ENCODE peak calls at places on chromosomes 4 and X, in seven cellular contexts. One of them, this sample, is unnamed.

GRCh38 chr4:56757270-56757746 is 64.2 kb downstream of the SPINK2 start:
- DNase-seq in trophoblast cell: no peak
- DNase-seq in IMR-90: peak; percentile 75
- DNase-seq in neuronal stem cell: no peak
- DNase-seq in mesendoderm: peak; percentile 68
- DNase-seq in H1: no peak
- DNase-seq in mesenchymal stem cell: peak; percentile 89
- DNase-seq in this sample: no peak

GRCh38 chrX:102976793-102977495 is 39.9 kb downstream of the RAB40AL start:
- DNase-seq in trophoblast cell: no peak
- DNase-seq in IMR-90: peak; percentile 35
- DNase-seq in neuronal stem cell: no peak
- DNase-seq in mesendoderm: no peak
- DNase-seq in H1: no peak
- DNase-seq in mesenchymal stem cell: no peak
- DNase-seq in this sample: no peak

GRCh38 chrX:150364347-150365050 is 1.4 kb downstream of the MAMLD1 start:
- DNase-seq in trophoblast cell: no peak
- DNase-seq in IMR-90: peak; percentile 6
- DNase-seq in neuronal stem cell: no peak
- DNase-seq in mesendoderm: peak; percentile 14
- DNase-seq in H1: no peak
- DNase-seq in mesenchymal stem cell: peak; percentile 38
- DNase-seq in this sample: peak; percentile 31

GRCh38 chrX:53494427-53494826 is 60.3 kb upstream of the HSD17B10 start:
- DNase-seq in trophoblast cell: no peak
- DNase-seq in IMR-90: peak; percentile 29
- DNase-seq in neuronal stem cell: no peak
- DNase-seq in mesendoderm: peak; percentile 22
- DNase-seq in H1: no peak
- DNase-seq in mesenchymal stem cell: peak; percentile 18
- DNase-seq in this sample: no peak

GRCh38 chrX:48558270-48558669 is 16.0 kb upstream of the RBM3 start:
- DNase-seq in trophoblast cell: peak; percentile 45
- DNase-seq in IMR-90: peak; percentile 87
- DNase-seq in neuronal stem cell: no peak
- DNase-seq in mesendoderm: no peak
- DNase-seq in H1: no peak
- DNase-seq in mesenchymal stem cell: peak; percentile 70
- DNase-seq in this sample: no peak

GRCh38 chr4:100430441-100430840 is 87.4 kb downstream of the EMCN start:
- DNase-seq in trophoblast cell: no peak
- DNase-seq in IMR-90: no peak
- DNase-seq in neuronal stem cell: no peak
- DNase-seq in mesendoderm: no peak
- DNase-seq in H1: no peak
- DNase-seq in mesenchymal stem cell: no peak
- DNase-seq in this sample: no peak

GRCh38 chr4:41006141-41006540 is 208.2 kb downstream of the APBB2 start:
- DNase-seq in trophoblast cell: no peak
- DNase-seq in IMR-90: peak; percentile 55
- DNase-seq in neuronal stem cell: no peak
- DNase-seq in mesendoderm: no peak
- DNase-seq in H1: no peak
- DNase-seq in mesenchymal stem cell: peak; percentile 35
- DNase-seq in this sample: no peak

GRCh38 chr4:158729716-158730559 is 6.7 kb upstream of the PPID start:
- DNase-seq in trophoblast cell: peak; percentile 56
- DNase-seq in IMR-90: peak; percentile 75
- DNase-seq in neuronal stem cell: peak; percentile 15
- DNase-seq in mesendoderm: peak; percentile 68
- DNase-seq in H1: no peak
- DNase-seq in mesenchymal stem cell: peak; percentile 75
- DNase-seq in this sample: peak; percentile 49

GRCh38 chr4:141081921-141082381 is 51.3 kb downstream of the RNF150 start:
- DNase-seq in trophoblast cell: no peak
- DNase-seq in IMR-90: no peak
- DNase-seq in neuronal stem cell: no peak
- DNase-seq in mesendoderm: no peak
- DNase-seq in H1: no peak
- DNase-seq in mesenchymal stem cell: no peak
- DNase-seq in this sample: no peak

GRCh38 chr4:141102367-141102766 is 30.9 kb downstream of the RNF150 start:
- DNase-seq in trophoblast cell: peak; percentile 5
- DNase-seq in IMR-90: peak; percentile 80
- DNase-seq in neuronal stem cell: no peak
- DNase-seq in mesendoderm: peak; percentile 31
- DNase-seq in H1: no peak
- DNase-seq in mesenchymal stem cell: peak; percentile 49
- DNase-seq in this sample: no peak

GRCh38 chrX:34849371-34849770 is 93.2 kb upstream of the FAM47B start:
- DNase-seq in trophoblast cell: no peak
- DNase-seq in IMR-90: peak; percentile 74
- DNase-seq in neuronal stem cell: no peak
- DNase-seq in mesendoderm: no peak
- DNase-seq in H1: no peak
- DNase-seq in mesenchymal stem cell: peak; percentile 15
- DNase-seq in this sample: no peak

GRCh38 chr4:91325495-91325894 is 978.3 kb upstream of the GRID2 start:
- DNase-seq in trophoblast cell: no peak
- DNase-seq in IMR-90: no peak
- DNase-seq in neuronal stem cell: no peak
- DNase-seq in mesendoderm: no peak
- DNase-seq in H1: no peak
- DNase-seq in mesenchymal stem cell: peak; percentile 45
- DNase-seq in this sample: no peak

GRCh38 chrX:48958635-48959094 is 1.3 kb upstream of the OTUD5 start:
- DNase-seq in trophoblast cell: peak; percentile 57
- DNase-seq in IMR-90: peak; percentile 66
- DNase-seq in neuronal stem cell: no peak
- DNase-seq in mesendoderm: no peak
- DNase-seq in H1: no peak
- DNase-seq in mesenchymal stem cell: peak; percentile 79
- DNase-seq in this sample: no peak

GRCh38 chrX:149825424-149825823 is 43.7 kb downstream of the MAGEA9 start:
- DNase-seq in trophoblast cell: no peak
- DNase-seq in IMR-90: no peak
- DNase-seq in neuronal stem cell: no peak
- DNase-seq in mesendoderm: peak; percentile 54
- DNase-seq in H1: no peak
- DNase-seq in mesenchymal stem cell: peak; percentile 4
- DNase-seq in this sample: peak; percentile 68

GRCh38 chr4:21835712-21836111 is 112.9 kb downstream of the KCNIP4 start:
- DNase-seq in trophoblast cell: no peak
- DNase-seq in IMR-90: no peak
- DNase-seq in neuronal stem cell: no peak
- DNase-seq in mesendoderm: no peak
- DNase-seq in H1: no peak
- DNase-seq in mesenchymal stem cell: no peak
- DNase-seq in this sample: no peak

GRCh38 chrX:22950278-22951266 is 49.2 kb upstream of the DDX53 start:
- DNase-seq in trophoblast cell: no peak
- DNase-seq in IMR-90: peak; percentile 89
- DNase-seq in neuronal stem cell: no peak
- DNase-seq in mesendoderm: no peak
- DNase-seq in H1: no peak
- DNase-seq in mesenchymal stem cell: peak; percentile 89
- DNase-seq in this sample: no peak

GRCh38 chr4:151922811-151923210 is 162.0 kb upstream of the GATB start:
- DNase-seq in trophoblast cell: no peak
- DNase-seq in IMR-90: no peak
- DNase-seq in neuronal stem cell: no peak
- DNase-seq in mesendoderm: no peak
- DNase-seq in H1: no peak
- DNase-seq in mesenchymal stem cell: no peak
- DNase-seq in this sample: no peak

GRCh38 chrX:103149652-103150051 is 56.7 kb upstream of the NXF3 start:
- DNase-seq in trophoblast cell: no peak
- DNase-seq in IMR-90: no peak
- DNase-seq in neuronal stem cell: no peak
- DNase-seq in mesendoderm: no peak
- DNase-seq in H1: no peak
- DNase-seq in mesenchymal stem cell: no peak
- DNase-seq in this sample: no peak

DNA sequence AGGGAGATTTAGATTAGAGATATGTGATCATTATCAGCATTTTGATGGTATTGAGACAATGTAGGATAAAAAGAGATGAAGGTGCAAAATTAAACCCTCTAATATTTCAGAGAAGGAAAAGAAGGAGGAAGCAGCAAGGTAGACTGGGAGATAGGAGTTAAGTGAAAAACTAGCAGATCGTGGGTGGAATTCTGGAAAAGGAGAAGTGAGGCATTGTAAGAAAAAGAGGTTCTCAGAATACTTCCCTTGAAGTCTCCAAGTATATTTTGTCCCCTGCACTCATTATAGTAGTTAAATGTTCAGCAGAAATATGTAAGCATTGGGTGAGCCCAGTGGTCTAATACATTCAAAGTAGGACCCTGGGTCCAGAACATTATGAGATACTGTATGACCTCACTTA is 30.3 kb downstream of the COPS4 start:
- DNase-seq in trophoblast cell: no peak
- DNase-seq in IMR-90: no peak
- DNase-seq in neuronal stem cell: no peak
- DNase-seq in mesendoderm: no peak
- DNase-seq in H1: no peak
- DNase-seq in mesenchymal stem cell: no peak
- DNase-seq in this sample: no peak
- H2BK120ac ChIP-seq in trophoblast cell: no peak overlapping the region
- H2BK120ac ChIP-seq in IMR-90: no peak overlapping the region
- H2BK120ac ChIP-seq in neuronal stem cell: no peak overlapping the region
- H2BK120ac ChIP-seq in mesendoderm: peak overlapping the region; percentile 28
- H2BK120ac ChIP-seq in H1: no peak overlapping the region
- H2BK120ac ChIP-seq in mesenchymal stem cell: no peak overlapping the region
- H2BK120ac ChIP-seq in this sample: no peak overlapping the region

DNA sequence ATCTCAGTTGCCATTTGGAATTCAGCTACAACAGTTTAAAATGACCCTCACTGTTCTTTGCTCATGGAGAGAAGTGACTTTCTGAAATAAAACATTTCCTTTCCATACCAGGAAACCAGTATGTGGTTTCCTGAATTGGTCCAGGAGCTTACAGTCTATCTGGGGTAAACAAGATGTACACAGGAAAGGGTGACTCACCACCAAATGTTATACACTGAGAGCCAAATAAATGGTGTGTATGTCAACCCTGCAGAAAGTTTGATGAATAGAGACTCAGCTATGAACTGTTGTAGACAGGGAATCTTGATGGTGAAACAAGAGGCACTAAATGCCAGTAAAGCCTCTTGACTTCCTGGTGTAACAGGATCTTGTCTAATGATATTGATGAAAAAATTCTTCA is 100.4 kb downstream of the HS6ST2 start:
- DNase-seq in trophoblast cell: no peak
- DNase-seq in IMR-90: no peak
- DNase-seq in neuronal stem cell: no peak
- DNase-seq in mesendoderm: no peak
- DNase-seq in H1: no peak
- DNase-seq in mesenchymal stem cell: peak; percentile 80
- DNase-seq in this sample: no peak
- H2BK120ac ChIP-seq in trophoblast cell: no peak overlapping the region
- H2BK120ac ChIP-seq in IMR-90: no peak overlapping the region
- H2BK120ac ChIP-seq in neuronal stem cell: no peak overlapping the region
- H2BK120ac ChIP-seq in mesendoderm: no peak overlapping the region
- H2BK120ac ChIP-seq in H1: no peak overlapping the region
- H2BK120ac ChIP-seq in mesenchymal stem cell: no peak overlapping the region
- H2BK120ac ChIP-seq in this sample: no peak overlapping the region

GRCh38 chrX:9596837-9597236 is 132.0 kb downstream of the TBL1X start:
- DNase-seq in trophoblast cell: no peak
- DNase-seq in IMR-90: no peak
- DNase-seq in neuronal stem cell: no peak
- DNase-seq in mesendoderm: no peak
- DNase-seq in H1: no peak
- DNase-seq in mesenchymal stem cell: no peak
- DNase-seq in this sample: no peak

GRCh38 chrX:9597361-9598035 is 132.6 kb downstream of the TBL1X start:
- DNase-seq in trophoblast cell: peak; percentile 26
- DNase-seq in IMR-90: no peak
- DNase-seq in neuronal stem cell: no peak
- DNase-seq in mesendoderm: no peak
- DNase-seq in H1: no peak
- DNase-seq in mesenchymal stem cell: no peak
- DNase-seq in this sample: no peak

GRCh38 chrX:9598344-9598743 is 133.5 kb downstream of the TBL1X start:
- DNase-seq in trophoblast cell: no peak
- DNase-seq in IMR-90: no peak
- DNase-seq in neuronal stem cell: no peak
- DNase-seq in mesendoderm: no peak
- DNase-seq in H1: no peak
- DNase-seq in mesenchymal stem cell: no peak
- DNase-seq in this sample: no peak

GRCh38 chrX:9593756-9594155 is 128.9 kb downstream of the TBL1X start:
- DNase-seq in trophoblast cell: no peak
- DNase-seq in IMR-90: no peak
- DNase-seq in neuronal stem cell: no peak
- DNase-seq in mesendoderm: no peak
- DNase-seq in H1: no peak
- DNase-seq in mesenchymal stem cell: no peak
- DNase-seq in this sample: no peak

GRCh38 chrX:9595131-9595530 is 130.3 kb downstream of the TBL1X start:
- DNase-seq in trophoblast cell: no peak
- DNase-seq in IMR-90: peak; percentile 67
- DNase-seq in neuronal stem cell: no peak
- DNase-seq in mesendoderm: peak; percentile 44
- DNase-seq in H1: no peak
- DNase-seq in mesenchymal stem cell: peak; percentile 22
- DNase-seq in this sample: no peak
- H2BK120ac ChIP-seq in trophoblast cell: no peak overlapping the region
- H2BK120ac ChIP-seq in IMR-90: no peak overlapping the region
- H2BK120ac ChIP-seq in neuronal stem cell: no peak overlapping the region
- H2BK120ac ChIP-seq in mesendoderm: no peak overlapping the region
- H2BK120ac ChIP-seq in H1: no peak overlapping the region
- H2BK120ac ChIP-seq in mesenchymal stem cell: no peak overlapping the region
- H2BK120ac ChIP-seq in this sample: no peak overlapping the region

DNA sequence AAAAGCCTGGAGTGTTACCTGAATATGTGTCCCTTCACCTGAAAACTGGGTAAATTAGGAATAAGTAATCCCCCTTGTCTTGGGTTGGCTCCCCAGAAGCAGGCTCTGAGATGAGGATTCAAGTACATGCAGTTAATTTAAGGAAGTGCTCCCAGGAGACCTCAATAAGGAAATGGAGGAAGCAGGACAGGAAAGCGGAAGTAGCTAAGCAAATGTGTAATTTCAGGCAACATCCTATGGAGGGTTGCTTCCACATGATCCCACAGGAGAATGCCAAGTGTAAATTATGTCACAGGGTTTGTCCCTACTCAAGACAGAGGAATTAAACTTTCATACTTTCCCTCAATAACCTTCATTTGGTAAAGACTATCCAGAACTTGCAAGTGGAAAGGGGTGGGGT is 48.1 kb upstream of the ARHGEF6 start:
- DNase-seq in trophoblast cell: no peak
- DNase-seq in IMR-90: no peak
- DNase-seq in neuronal stem cell: no peak
- DNase-seq in mesendoderm: no peak
- DNase-seq in H1: no peak
- DNase-seq in mesenchymal stem cell: no peak
- DNase-seq in this sample: no peak
- H2BK120ac ChIP-seq in trophoblast cell: no peak overlapping the region
- H2BK120ac ChIP-seq in IMR-90: no peak overlapping the region
- H2BK120ac ChIP-seq in neuronal stem cell: no peak overlapping the region
- H2BK120ac ChIP-seq in mesendoderm: no peak overlapping the region
- H2BK120ac ChIP-seq in H1: no peak overlapping the region
- H2BK120ac ChIP-seq in mesenchymal stem cell: no peak overlapping the region
- H2BK120ac ChIP-seq in this sample: no peak overlapping the region